ENCODE peak calls at places on chromosomes 16 and 17, in nine cellular contexts. B is neuronal stem cell; R is epithelial cell of esophagus; X is effector memory CD4-positive, alpha-beta T cell; H is GM06990; E is AG04450; N is OCI-LY7; Q is tibial nerve; Z is choroid plexus epithelial cell. C is an unnamed sample.
A peak's percentile ranks its signal among the peaks of the same experiment; 100 is the strongest.

GRCh38 chr16:27767971-27768591 is 218.1 kb downstream of the KATNIP start:
- DNase-seq in X (no peak), E (no peak), N (no peak), Z (no peak), R (no peak), Q (no peak), H (no peak), B (no peak), C (no peak)

GRCh38 chr16:35249051-35249450 is 1789.6 kb downstream of the TP53TG3F start:
- DNase-seq in E (no peak), R (no peak), H (no peak), B (no peak), Q (no peak), Z (no peak), X (no peak), N (no peak), C (no peak)

GRCh38 chr17:39380144-39380543 is 21.3 kb downstream of the FBXL20 start:
- DNase-seq in X (no peak), R (no peak), N (no peak), Q (no peak), B (no peak), H (no peak), E (no peak), Z (no peak), C (no peak)

GRCh38 chr17:29625037-29625750 is 2.5 kb upstream of the CORO6 start:
- DNase-seq in B (no peak), Q (no peak), Z (no peak), N (no peak), R (peak; percentile 70), X (no peak), H (no peak), E (no peak), C (no peak)

GRCh38 chr16:55737966-55738365 is 82.2 kb downstream of the SLC6A2 start:
- DNase-seq in Q (no peak), E (no peak), B (no peak), N (no peak), X (no peak), H (no peak), R (no peak), Z (no peak), C (no peak)

GRCh38 chr16:70657956-70658355 is 11.6 kb downstream of the IL34 start:
- DNase-seq in E (no peak), N (no peak), H (no peak), B (no peak), Q (no peak), Z (no peak), R (no peak), X (no peak), C (peak; percentile 36)

GRCh38 chr16:14042706-14043105 is 28.4 kb upstream of the MRTFB start:
- DNase-seq in Q (no peak), H (no peak), B (no peak), E (no peak), N (no peak), X (no peak), Z (no peak), R (no peak), C (no peak)

GRCh38 chr17:48382989-48383388 is 47.0 kb downstream of the SKAP1 start:
- DNase-seq in H (no peak), N (peak; percentile 39), B (no peak), E (no peak), Z (no peak), R (no peak), X (no peak), Q (no peak), C (no peak)

DNA sequence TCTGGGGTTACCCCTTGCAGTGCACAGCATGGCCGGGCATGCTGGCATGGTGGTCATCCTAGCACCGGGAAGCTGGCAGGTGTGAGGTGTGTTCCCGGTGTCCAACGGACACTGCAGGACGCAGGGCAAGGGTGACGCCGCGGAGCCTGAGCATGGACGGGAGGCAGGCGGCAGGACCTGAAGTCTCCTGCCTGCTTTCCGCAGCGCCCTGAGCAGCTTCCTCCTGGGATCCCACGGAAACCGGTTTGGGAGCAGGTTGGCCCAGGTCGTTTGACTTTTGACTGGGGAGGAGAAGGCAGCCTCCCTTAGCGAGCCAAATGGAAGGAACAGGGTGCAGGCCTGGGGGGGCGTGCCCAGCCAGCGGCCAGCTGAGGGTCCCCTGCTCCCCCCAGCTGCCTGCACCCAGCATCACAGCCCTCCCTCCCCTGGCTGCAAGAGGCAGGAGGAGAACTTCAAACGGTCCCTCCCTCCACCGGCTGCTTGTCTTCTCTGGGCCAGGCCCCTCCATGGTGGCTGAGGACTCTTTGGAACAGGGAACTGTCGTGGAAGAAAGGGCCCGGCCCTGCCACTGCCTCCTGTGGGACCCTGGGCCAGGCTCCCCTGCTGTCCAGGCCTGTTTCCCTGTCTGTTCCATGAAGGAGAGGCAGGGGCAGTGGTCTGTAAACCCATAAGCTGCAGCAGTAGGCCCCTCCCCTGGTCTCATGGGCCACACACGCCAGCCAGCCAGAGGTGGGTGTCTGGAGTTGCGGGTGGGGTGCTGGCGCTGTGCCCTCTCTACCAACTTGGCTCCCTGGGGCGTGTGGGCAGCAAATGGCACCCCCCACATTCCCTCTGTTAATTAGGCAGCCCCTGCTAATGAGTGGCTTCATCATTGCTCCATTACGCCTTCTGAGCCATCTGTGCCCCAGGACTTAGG is 7.9 kb upstream of the ADGRG1 start:
- DNase-seq in N (no peak), R (peak; percentile 91), Z (no peak), Q (peak; percentile 5), E (no peak), B (no peak), X (no peak), H (no peak), C (no peak)
- H3K4me3 ChIP-seq in N (no peak overlapping the region), R (peak overlapping the region; percentile 69), Z (no peak overlapping the region), Q (no peak overlapping the region), E (no peak overlapping the region), B (no peak overlapping the region), X (no peak overlapping the region), H (no peak overlapping the region), C (no peak overlapping the region)

GRCh38 chr16:80931985-80932720 is 74.5 kb downstream of the CMC2 start:
- DNase-seq in E (no peak), X (no peak), Z (peak; percentile 74), Q (no peak), B (peak; percentile 35), N (no peak), H (peak; percentile 14), R (peak; percentile 39), C (peak; percentile 56)

GRCh38 chr16:80936410-80936809 is 70.3 kb downstream of the CMC2 start:
- DNase-seq in E (no peak), X (no peak), R (peak; percentile 64), Z (peak; percentile 58), Q (no peak), H (no peak), N (no peak), B (no peak), C (peak; percentile 35)

GRCh38 chr16:80932725-80933124 is 74.0 kb downstream of the CMC2 start:
- DNase-seq in Q (no peak), R (peak; percentile 91), X (no peak), N (no peak), Z (peak; percentile 77), E (no peak), H (no peak), B (no peak), C (peak; percentile 72)

GRCh38 chr16:80935691-80936090 is 71.0 kb downstream of the CMC2 start:
- DNase-seq in Q (no peak), X (no peak), B (no peak), Z (no peak), R (no peak), N (no peak), H (no peak), E (no peak), C (no peak)

GRCh38 chr16:80931661-80931984 is 75.1 kb downstream of the CMC2 start:
- DNase-seq in N (no peak), R (no peak), X (no peak), H (no peak), B (no peak), E (no peak), Q (no peak), Z (no peak), C (no peak)
- H3K4me3 ChIP-seq in N (no peak overlapping the region), R (peak overlapping the region; percentile 30), X (peak overlapping the region; percentile 44), H (no peak overlapping the region), B (peak overlapping the region; percentile 46), E (peak overlapping the region; percentile 61), Q (peak overlapping the region; percentile 48), Z (peak overlapping the region; percentile 63), C (peak overlapping the region; percentile 47)

GRCh38 chr17:18197535-18198194 is 14.0 kb downstream of the ALKBH5 start:
- DNase-seq in H (no peak), R (no peak), X (no peak), B (no peak), Q (no peak), N (no peak), Z (no peak), E (no peak), C (no peak)

GRCh38 chr17:18191967-18192366 is 8.3 kb downstream of the ALKBH5 start:
- DNase-seq in X (no peak), Z (no peak), R (no peak), H (no peak), N (no peak), Q (no peak), E (no peak), B (no peak), C (no peak)

GRCh38 chr17:18194804-18195203 is 11.2 kb downstream of the ALKBH5 start:
- DNase-seq in R (peak; percentile 48), Z (no peak), Q (no peak), N (no peak), X (no peak), E (no peak), H (no peak), B (no peak), C (no peak)

GRCh38 chr17:18194394-18194793 is 10.8 kb downstream of the ALKBH5 start:
- DNase-seq in H (no peak), N (no peak), B (no peak), R (no peak), X (no peak), Z (no peak), E (no peak), Q (no peak), C (no peak)

GRCh38 chr17:18195246-18195645 is 11.6 kb downstream of the ALKBH5 start:
- DNase-seq in Q (no peak), R (no peak), B (no peak), N (no peak), H (no peak), Z (no peak), E (no peak), X (no peak), C (no peak)
- H3K4me3 ChIP-seq in Q (no peak overlapping the region), R (no peak overlapping the region), B (no peak overlapping the region), N (no peak overlapping the region), H (no peak overlapping the region), Z (no peak overlapping the region), E (no peak overlapping the region), X (no peak overlapping the region), C (no peak overlapping the region)

DNA sequence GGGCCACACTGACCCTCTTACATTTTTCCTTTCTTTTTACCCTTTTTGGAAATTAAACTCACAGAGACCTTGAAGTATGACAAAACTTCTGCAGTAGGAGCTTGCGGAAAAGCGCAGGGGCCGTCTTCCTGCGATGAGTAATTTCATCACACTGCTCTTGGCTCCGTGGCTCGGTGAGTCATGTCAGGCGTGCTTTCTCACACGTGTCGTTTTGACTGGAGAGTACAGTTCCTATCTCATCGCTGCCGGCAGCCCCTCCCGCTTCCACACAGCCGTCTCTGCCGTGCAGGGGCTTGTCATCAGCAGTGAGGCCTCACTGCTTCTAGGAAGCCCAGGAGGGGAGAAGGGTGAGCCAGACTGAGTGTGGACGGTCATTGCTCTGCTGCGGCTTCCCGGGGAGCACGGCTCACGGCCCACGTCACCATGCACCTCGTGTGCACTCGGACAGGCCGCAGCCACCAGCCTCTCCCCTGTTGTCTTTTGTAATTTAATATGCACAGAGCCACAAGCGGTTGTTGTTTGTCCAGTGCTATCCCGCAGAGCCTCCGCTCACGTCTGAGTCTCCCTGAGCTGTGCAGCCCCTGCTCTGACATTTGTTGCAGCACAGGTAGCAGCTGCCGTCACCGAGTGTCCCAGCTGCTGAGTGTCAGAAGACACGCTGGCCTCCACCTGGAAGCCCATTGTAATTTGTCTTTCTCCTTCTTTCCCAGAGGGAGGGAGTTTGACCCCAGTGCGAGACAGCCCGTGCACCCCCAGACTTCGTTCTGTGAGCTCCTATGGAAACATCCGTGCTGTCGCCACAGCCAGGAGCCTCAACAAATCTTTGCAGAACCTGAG is 99.4 kb upstream of the CHMP6 start:
- DNase-seq in H (peak; percentile 83), X (peak; percentile 80), Z (peak; percentile 99), N (no peak), Q (no peak), E (peak; percentile 94), R (peak; percentile 99), B (no peak), C (peak; percentile 72)
- H3K4me3 ChIP-seq in H (peak overlapping the region; percentile 10), X (peak overlapping the region; percentile 20), Z (no peak overlapping the region), N (no peak overlapping the region), Q (no peak overlapping the region), E (peak overlapping the region; percentile 10), R (no peak overlapping the region), B (no peak overlapping the region), C (no peak overlapping the region)

C was measured in skeletal muscle cell.